ENCODE peak calls at places on chromosomes 7 and 10, in five cellular contexts. V is H1, X is adrenal gland, R is sigmoid colon, F is ovary. A is an unnamed sample.

GRCh38 chr10:129963831-129964501 is at the start of gene EBF3:
- DNase-seq in V (peak), X (peak), R (peak), F (peak), A (peak)

GRCh38 chr7:18667466-18667865 is 171.9 kb downstream of the HDAC9 start:
- DNase-seq in V (no peak), X (no peak), R (no peak), F (no peak), A (no peak)

GRCh38 chr7:134421998-134422397 is 36.9 kb downstream of the AKR1B1 start:
- DNase-seq in V (no peak), X (no peak), R (no peak), F (no peak), A (no peak)

GRCh38 chr10:33703897-33704825 is 369.7 kb upstream of the NRP1 start:
- DNase-seq in V (no peak), X (peak), R (no peak), F (no peak), A (no peak)

GRCh38 chr10:35508647-35509046 is 96.5 kb upstream of the GJD4 start:
- DNase-seq in V (no peak), X (no peak), R (no peak), F (no peak), A (no peak)

GRCh38 chr7:101333912-101334311 is 12.3 kb upstream of the IFT22 start:
- DNase-seq in V (no peak), X (no peak), R (no peak), F (no peak), A (no peak)

GRCh38 chr7:50092579-50093411 is at the start of gene ZPBP:
- DNase-seq in V (peak), X (peak), R (no peak), F (no peak), A (peak)

GRCh38 chr10:87844837-87845623 is 18.3 kb downstream of the KLLN start:
- DNase-seq in V (no peak), X (no peak), R (no peak), F (no peak), A (no peak)

GRCh38 chr10:83612050-83612449 is 527.3 kb upstream of the GHITM start:
- DNase-seq in V (no peak), X (no peak), R (no peak), F (no peak), A (no peak)

GRCh38 chr10:69650589-69651261 is 20.7 kb downstream of the FAM241B start:
- DNase-seq in V (no peak), X (no peak), R (no peak), F (no peak), A (no peak)

GRCh38 chr7:36644625-36645422 is 79.5 kb downstream of the AOAH start:
- DNase-seq in V (no peak), X (no peak), R (no peak), F (no peak), A (no peak)

GRCh38 chr7:46059308-46060020 is 138.4 kb upstream of the IGFBP3 start:
- DNase-seq in V (no peak), X (no peak), R (no peak), F (no peak), A (peak)

GRCh38 chr10:49664006-49664841 is 15.2 kb upstream of the C10orf53 start:
- DNase-seq in V (peak), X (no peak), R (no peak), F (no peak), A (no peak)

GRCh38 chr7:2002561-2003450 is 229.9 kb downstream of the MAD1L1 start:
- DNase-seq in V (no peak), X (peak), R (peak), F (no peak), A (no peak)

GRCh38 chr10:115082521-115082920 is 10.6 kb upstream of the ATRNL1 start:
- DNase-seq in V (no peak), X (no peak), R (no peak), F (no peak), A (no peak)

GRCh38 chr10:35409094-35409582 is 72.8 kb downstream of the CCNY start:
- DNase-seq in V (no peak), X (peak), R (peak), F (no peak), A (peak)

GRCh38 chr10:22607261-22607660 is 107.1 kb downstream of the PIP4K2A start:
- DNase-seq in V (no peak), X (no peak), R (no peak), F (no peak), A (no peak)

GRCh38 chr7:2681954-2682799 is 5.8 kb upstream of the AMZ1 start:
- DNase-seq in V (no peak), X (no peak), R (no peak), F (no peak), A (no peak)

GRCh38 chr7:86814980-86815379 is 171.3 kb downstream of the GRM3 start:
- DNase-seq in V (no peak), X (peak), R (no peak), F (no peak), A (no peak)

GRCh38 chr10:22252286-22252800 is 34.5 kb upstream of the EBLN1 start:
- DNase-seq in V (no peak), X (peak), R (peak), F (peak), A (peak)

GRCh38 chr7:96800824-96801223 is 91.2 kb upstream of the SEM1 start:
- DNase-seq in V (no peak), X (peak), R (no peak), F (no peak), A (no peak)

GRCh38 chr10:60167056-60167455 is 222.6 kb downstream of the ANK3 start:
- DNase-seq in V (no peak), X (no peak), R (no peak), F (no peak), A (no peak)

GRCh38 chr7:21580073-21580521 is 37.3 kb downstream of the DNAH11 start:
- DNase-seq in V (no peak), X (peak), R (no peak), F (no peak), A (peak)

GRCh38 chr7:158275711-158276413 is 311.8 kb downstream of the PTPRN2 start:
- DNase-seq in V (no peak), X (peak), R (peak), F (no peak), A (no peak)

GRCh38 chr10:69075431-69075830 is 12.5 kb upstream of the SRGN start:
- DNase-seq in V (no peak), X (no peak), R (no peak), F (no peak), A (no peak)

GRCh38 chr10:4941540-4942330 is 21.5 kb upstream of the AKR1C1 start:
- DNase-seq in V (no peak), X (no peak), R (no peak), F (no peak), A (peak)

GRCh38 chr7:151869457-151869856 is 7.5 kb downstream of the PRKAG2 start:
- DNase-seq in V (no peak), X (no peak), R (no peak), F (no peak), A (no peak)

GRCh38 chr10:125479059-125479458 is 203.9 kb downstream of the TEX36 start:
- DNase-seq in V (no peak), X (no peak), R (no peak), F (no peak), A (no peak)

GRCh38 chr7:103915958-103916357 is 73.5 kb downstream of the RELN start:
- DNase-seq in V (no peak), X (no peak), R (no peak), F (no peak), A (no peak)

GRCh38 chr10:17454181-17454800 is at the start of gene ST8SIA6:
- DNase-seq in V (peak), X (peak), R (no peak), F (no peak), A (peak)

GRCh38 chr10:82252081-82252480 is 377.1 kb downstream of the NRG3 start:
- DNase-seq in V (no peak), X (no peak), R (no peak), F (no peak), A (peak)

GRCh38 chr10:82251222-82251977 is 376.4 kb downstream of the NRG3 start:
- DNase-seq in V (no peak), X (no peak), R (no peak), F (no peak), A (no peak)

GRCh38 chr10:82256275-82256674 is 381.3 kb downstream of the NRG3 start:
- DNase-seq in V (no peak), X (no peak), R (no peak), F (no peak), A (no peak)

GRCh38 chr10:82249141-82249540 is 374.1 kb downstream of the NRG3 start:
- DNase-seq in V (no peak), X (no peak), R (no peak), F (no peak), A (no peak)

DNA sequence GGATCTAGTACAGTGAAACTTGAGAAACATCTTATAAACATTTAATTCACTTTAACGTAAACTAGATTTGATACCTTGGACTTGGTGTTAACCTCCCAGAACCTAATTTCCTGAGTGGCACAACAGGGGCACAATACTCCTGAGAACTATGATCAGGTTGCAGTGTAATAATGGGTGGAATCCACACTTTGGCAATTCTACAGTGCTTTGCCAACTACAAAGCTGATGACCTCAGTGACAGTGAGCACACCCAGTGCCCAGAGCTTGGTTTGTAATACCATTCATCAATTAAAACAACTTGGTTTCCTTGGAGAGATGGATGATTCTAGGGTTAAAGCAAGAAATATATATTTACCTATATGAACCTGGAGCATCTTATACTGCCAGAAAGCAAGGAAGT is 379.2 kb downstream of the NRG3 start:
- DNase-seq in V (no peak), X (no peak), R (no peak), F (no peak), A (no peak)
- H3K4me3 ChIP-seq in V (no peak), X (no peak), R (no peak), F (no peak), A (no peak)

GRCh38 chr10:132328738-132329137 is 3.3 kb upstream of the LRRC27 start:
- DNase-seq in V (no peak), X (no peak), R (peak), F (no peak), A (no peak)

GRCh38 chr10:132326925-132327324 is 5.1 kb upstream of the LRRC27 start:
- DNase-seq in V (no peak), X (no peak), R (peak), F (no peak), A (no peak)

GRCh38 chr10:132328130-132328529 is 3.9 kb upstream of the LRRC27 start:
- DNase-seq in V (no peak), X (no peak), R (peak), F (no peak), A (no peak)

GRCh38 chr10:132322621-132323048 is 9.4 kb upstream of the LRRC27 start:
- DNase-seq in V (no peak), X (no peak), R (peak), F (no peak), A (no peak)

DNA sequence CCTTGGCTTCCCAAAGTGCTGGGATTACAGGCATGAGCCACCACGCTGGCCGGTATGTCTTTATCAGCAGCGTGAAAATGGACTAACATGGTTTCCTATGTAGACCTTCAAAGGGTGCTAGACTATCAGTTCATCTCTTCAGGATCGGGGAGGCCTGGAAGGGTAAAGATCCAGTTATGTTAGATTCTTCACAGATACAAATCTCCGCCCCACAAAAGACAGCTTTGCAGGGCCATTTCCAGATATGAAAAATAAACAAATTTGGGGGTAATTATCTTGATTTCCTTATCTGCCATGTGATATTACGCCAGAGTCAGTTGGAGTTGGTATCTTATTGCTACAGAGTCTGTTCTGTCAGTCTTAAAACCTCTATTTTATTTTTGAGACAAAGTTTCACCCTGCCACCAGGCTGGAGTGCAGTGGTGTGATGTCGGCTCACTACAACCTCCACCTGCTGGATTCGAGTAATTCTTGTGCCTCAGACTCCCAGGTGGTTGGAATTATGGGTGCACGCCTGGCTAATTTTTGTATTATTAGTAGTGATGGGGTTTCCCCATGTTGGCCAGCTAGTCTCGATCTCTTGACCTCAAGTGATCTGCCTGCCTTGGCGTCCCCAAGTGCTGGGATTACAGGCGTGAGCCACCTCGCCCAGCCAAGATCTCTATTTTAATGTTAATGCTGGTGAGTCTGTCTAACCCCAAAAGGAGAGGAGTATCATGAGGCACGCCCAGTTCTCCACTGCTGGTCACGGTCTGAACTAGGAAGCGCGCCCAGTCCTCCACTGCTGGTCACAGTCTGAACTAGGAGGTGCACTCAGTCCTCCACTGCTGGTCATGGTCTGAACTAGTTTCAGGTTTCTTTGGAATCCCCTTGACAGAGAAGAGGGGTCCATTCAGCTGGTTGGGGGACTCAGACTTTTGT is 5.8 kb upstream of the LRRC27 start:
- DNase-seq in V (no peak), X (no peak), R (peak), F (no peak), A (no peak)
- TF ChIP-seq POLR2A in V (no peak), X (no peak), R (no peak), F (no peak), A (no peak)

DNA sequence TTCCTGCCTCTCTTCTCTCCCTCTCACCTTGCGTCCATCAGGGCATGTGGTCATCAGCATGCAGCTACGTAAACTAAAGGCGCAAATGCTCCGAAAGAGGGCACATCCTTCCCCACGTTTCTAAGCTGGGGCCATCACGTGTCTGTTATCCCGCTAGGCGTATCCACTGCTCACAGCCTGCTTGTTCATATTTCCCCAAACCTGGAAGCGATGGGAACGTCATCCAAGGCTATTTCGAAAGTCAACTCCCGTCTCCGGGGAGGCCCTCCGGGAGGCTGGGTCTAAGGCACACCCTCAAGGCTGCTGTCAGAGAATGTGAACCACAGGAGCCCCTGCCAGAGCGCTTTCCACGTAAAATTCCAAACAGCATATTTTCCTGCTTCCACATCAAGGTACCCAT is 199.2 kb downstream of the DIP2C start:
- DNase-seq in V (no peak), X (peak), R (peak), F (peak), A (no peak)
- H3K4me3 ChIP-seq in V (no peak), X (no peak), R (peak), F (no peak), A (no peak)

GRCh38 chr7:44761207-44762161 is 12.8 kb downstream of the ZMIZ2 start:
- DNase-seq in V (no peak), X (no peak), R (peak), F (peak), A (peak)
- TF ChIP-seq POLR2A in V (no peak), X (no peak), R (no peak), F (no peak), A (no peak)

DNA sequence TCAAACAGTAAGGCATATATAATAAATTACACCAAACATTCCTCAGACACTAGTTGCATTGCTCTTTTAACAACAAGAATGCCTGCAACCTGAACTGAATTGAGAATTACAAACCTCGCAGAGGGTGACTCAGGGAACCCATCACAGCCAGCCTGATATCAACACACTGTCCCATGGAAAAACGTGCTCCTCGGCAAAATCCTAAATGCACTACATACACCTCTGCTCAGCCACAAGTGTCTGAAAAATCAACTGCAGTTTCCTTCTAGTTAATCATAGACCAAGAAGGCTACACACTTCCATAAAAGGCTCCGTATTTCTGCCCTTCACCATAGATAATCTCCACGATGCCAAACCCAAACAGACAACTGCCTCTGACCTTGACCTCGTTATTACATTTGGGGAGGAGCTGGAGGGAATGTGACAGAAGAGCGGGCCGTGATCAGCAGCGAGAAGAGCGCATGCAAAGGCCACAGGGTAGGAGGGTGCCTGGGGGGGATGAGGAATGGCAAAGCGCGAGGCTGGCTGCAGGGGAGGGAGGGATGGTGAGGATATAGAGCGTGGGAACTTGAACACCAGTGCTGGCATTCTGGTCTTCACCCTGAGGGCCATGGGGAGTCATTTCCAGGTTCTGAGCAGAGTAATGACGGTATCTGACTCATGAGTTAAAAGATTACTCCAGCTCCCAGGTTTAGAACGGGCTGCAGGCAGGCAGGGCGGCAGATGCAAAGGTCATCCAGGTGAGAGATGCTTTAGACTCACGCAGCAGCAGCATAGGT is 201.9 kb upstream of the FRMD4A start:
- DNase-seq in V (no peak), X (peak), R (no peak), F (no peak), A (peak)
- H3K4me3 ChIP-seq in V (no peak), X (no peak), R (no peak), F (no peak), A (no peak)

GRCh38 chr10:71255817-71256660 is 43.7 kb downstream of the UNC5B start:
- DNase-seq in V (no peak), X (no peak), R (peak), F (no peak), A (no peak)
- TF ChIP-seq POLR2A in V (no peak), X (no peak), R (no peak), F (no peak), A (no peak)

GRCh38 chr7:122188785-122189184 is 44.7 kb upstream of the AASS start:
- DNase-seq in V (no peak), X (no peak), R (no peak), F (no peak), A (no peak)
- H3K4me3 ChIP-seq in V (no peak), X (no peak), R (no peak), F (no peak), A (no peak)

DNA sequence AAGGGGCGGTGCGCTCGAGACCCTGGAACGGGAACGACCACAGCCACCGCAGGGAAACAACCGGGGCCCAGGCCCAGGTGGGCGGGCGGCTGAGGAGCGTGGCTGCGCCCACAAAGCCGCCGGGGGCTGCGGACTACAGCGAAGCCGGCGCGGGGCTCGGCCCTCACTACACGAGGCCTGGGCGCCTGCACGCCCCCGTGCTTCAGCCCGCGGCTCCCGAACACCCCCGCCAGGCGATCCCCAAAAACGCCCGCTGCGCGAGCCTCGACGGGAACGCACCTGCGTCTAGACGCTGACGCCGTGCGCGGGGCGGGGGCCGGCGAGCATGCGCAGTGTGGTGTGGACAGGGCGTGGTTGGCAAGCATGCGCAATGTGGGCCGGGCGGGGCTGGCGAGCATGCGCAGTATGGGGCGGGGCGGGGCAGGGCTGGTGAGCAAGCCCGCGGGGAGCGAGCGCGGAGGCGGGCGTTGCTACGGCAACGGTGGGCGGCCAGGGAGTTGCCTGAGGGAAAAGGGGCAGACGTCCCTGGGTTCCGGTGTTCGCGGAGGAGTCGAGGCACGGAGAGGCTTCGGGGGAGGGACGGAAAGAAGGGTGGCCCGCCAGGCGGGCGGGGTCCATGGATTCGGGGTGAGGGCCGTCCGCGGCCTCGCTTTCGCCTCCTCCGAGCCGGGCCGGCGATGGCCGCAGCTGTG is at the start of gene RNF32:
- DNase-seq in V (peak), X (peak), R (peak), F (peak), A (peak)
- TF ChIP-seq POLR2A in V (no peak), X (peak), R (no peak), F (peak), A (peak)